ENCODE peak calls at places on chromosomes 5 and 9, in seven cellular contexts. One of them, this sample, is unnamed.
A peak's percentile ranks its signal among the peaks of the same experiment; 100 is the strongest.

GRCh38 chr5:61322738-61323429 is 9.2 kb upstream of the ZSWIM6 start:
- DNase-seq in cardiac muscle cell: peak; percentile 76
- DNase-seq in ACHN: no peak
- DNase-seq in SJSA1: no peak
- DNase-seq in NCI-H1436: no peak
- DNase-seq in AG09319: no peak
- DNase-seq in posterior cingulate gyrus: no peak
- DNase-seq in this sample: no peak

GRCh38 chr5:92715946-92716345 is 865.1 kb downstream of the NR2F1-AS1 start:
- DNase-seq in cardiac muscle cell: no peak
- DNase-seq in ACHN: no peak
- DNase-seq in SJSA1: no peak
- DNase-seq in NCI-H1436: peak; percentile 5
- DNase-seq in AG09319: no peak
- DNase-seq in posterior cingulate gyrus: no peak
- DNase-seq in this sample: no peak

GRCh38 chr5:95812100-95812472 is 10.4 kb downstream of the GLRX start:
- DNase-seq in cardiac muscle cell: peak; percentile 62
- DNase-seq in ACHN: no peak
- DNase-seq in SJSA1: no peak
- DNase-seq in NCI-H1436: no peak
- DNase-seq in AG09319: no peak
- DNase-seq in posterior cingulate gyrus: no peak
- DNase-seq in this sample: no peak

GRCh38 chr9:116181853-116182610 is 28.4 kb downstream of the PAPPA start:
- DNase-seq in cardiac muscle cell: peak; percentile 38
- DNase-seq in ACHN: no peak
- DNase-seq in SJSA1: no peak
- DNase-seq in NCI-H1436: no peak
- DNase-seq in AG09319: no peak
- DNase-seq in posterior cingulate gyrus: no peak
- DNase-seq in this sample: no peak

GRCh38 chr9:90770927-90771326 is 30.7 kb upstream of the SYK start:
- DNase-seq in cardiac muscle cell: no peak
- DNase-seq in ACHN: no peak
- DNase-seq in SJSA1: no peak
- DNase-seq in NCI-H1436: no peak
- DNase-seq in AG09319: no peak
- DNase-seq in posterior cingulate gyrus: no peak
- DNase-seq in this sample: no peak

GRCh38 chr5:176611435-176611834 is 1.5 kb upstream of the GPRIN1 start:
- DNase-seq in cardiac muscle cell: peak; percentile 92
- DNase-seq in ACHN: peak; percentile 83
- DNase-seq in SJSA1: peak; percentile 86
- DNase-seq in NCI-H1436: no peak
- DNase-seq in AG09319: peak; percentile 57
- DNase-seq in posterior cingulate gyrus: no peak
- DNase-seq in this sample: peak; percentile 71

GRCh38 chr5:96426831-96427230 is 6.2 kb downstream of the PCSK1 start:
- DNase-seq in cardiac muscle cell: no peak
- DNase-seq in ACHN: no peak
- DNase-seq in SJSA1: no peak
- DNase-seq in NCI-H1436: no peak
- DNase-seq in AG09319: no peak
- DNase-seq in posterior cingulate gyrus: no peak
- DNase-seq in this sample: no peak

GRCh38 chr5:181062631-181063030 is 22.6 kb downstream of the BTNL9 start:
- DNase-seq in cardiac muscle cell: no peak
- DNase-seq in ACHN: no peak
- DNase-seq in SJSA1: no peak
- DNase-seq in NCI-H1436: no peak
- DNase-seq in AG09319: no peak
- DNase-seq in posterior cingulate gyrus: no peak
- DNase-seq in this sample: no peak

GRCh38 chr9:86577420-86578333 is 223.5 kb upstream of the TUT7 start:
- DNase-seq in cardiac muscle cell: no peak
- DNase-seq in ACHN: no peak
- DNase-seq in SJSA1: peak; percentile 72
- DNase-seq in NCI-H1436: no peak
- DNase-seq in AG09319: no peak
- DNase-seq in posterior cingulate gyrus: no peak
- DNase-seq in this sample: no peak

GRCh38 chr9:74846771-74847170 is 41.0 kb downstream of the TRPM6 start:
- DNase-seq in cardiac muscle cell: no peak
- DNase-seq in ACHN: no peak
- DNase-seq in SJSA1: no peak
- DNase-seq in NCI-H1436: no peak
- DNase-seq in AG09319: no peak
- DNase-seq in posterior cingulate gyrus: no peak
- DNase-seq in this sample: no peak

GRCh38 chr5:61409568-61409967 is 77.5 kb downstream of the ZSWIM6 start:
- DNase-seq in cardiac muscle cell: peak; percentile 91
- DNase-seq in ACHN: peak; percentile 89
- DNase-seq in SJSA1: peak; percentile 73
- DNase-seq in NCI-H1436: no peak
- DNase-seq in AG09319: peak; percentile 75
- DNase-seq in posterior cingulate gyrus: no peak
- DNase-seq in this sample: no peak

GRCh38 chr9:86020731-86021130 is 78.6 kb downstream of the GOLM1 start:
- DNase-seq in cardiac muscle cell: peak; percentile 24
- DNase-seq in ACHN: no peak
- DNase-seq in SJSA1: no peak
- DNase-seq in NCI-H1436: no peak
- DNase-seq in AG09319: no peak
- DNase-seq in posterior cingulate gyrus: no peak
- DNase-seq in this sample: no peak

GRCh38 chr5:172877496-172878260 is 43.6 kb downstream of the ERGIC1 start:
- DNase-seq in cardiac muscle cell: no peak
- DNase-seq in ACHN: no peak
- DNase-seq in SJSA1: no peak
- DNase-seq in NCI-H1436: no peak
- DNase-seq in AG09319: no peak
- DNase-seq in posterior cingulate gyrus: no peak
- DNase-seq in this sample: no peak